ENCODE peak calls at places on chromosomes 1 and 21, in four cellular contexts. G is CD8-positive, alpha-beta T cell; O is GM13977; U is fibroblast of the aortic adventitia. Y is an unnamed sample.

GRCh38 chr1:109928591-109929111 is 18.0 kb downstream of the CSF1 start:
- DNase-seq in O (no peak), G (no peak), U (peak), Y (peak)

GRCh38 chr1:28812669-28813468 is 899 bp downstream of the OPRD1 start:
- DNase-seq in O (no peak), U (no peak), G (no peak), Y (no peak)

GRCh38 chr1:229117664-229118300 is 153.1 kb upstream of the RAB4A start:
- DNase-seq in U (peak), G (no peak), O (no peak), Y (peak)

GRCh38 chr1:211331011-211331709 is 4.5 kb downstream of the TRAF5 start:
- DNase-seq in O (no peak), G (no peak), U (peak), Y (peak)

GRCh38 chr1:78676347-78676982 is 26.8 kb downstream of the IFI44 start:
- DNase-seq in U (peak), G (no peak), O (peak), Y (peak)

GRCh38 chr1:78388275-78388674 is 102.5 kb upstream of the PTGFR start:
- DNase-seq in G (no peak), O (no peak), U (no peak), Y (no peak)

GRCh38 chr21:25350056-25350455 is 257.2 kb downstream of the MRPL39 start:
- DNase-seq in U (peak), O (no peak), G (no peak), Y (peak)

GRCh38 chr1:166840309-166841302 is 1.3 kb downstream of the POGK start:
- DNase-seq in G (no peak), U (peak), O (no peak), Y (no peak)

GRCh38 chr21:31218830-31219608 is 125.0 kb downstream of the TIAM1 start:
- DNase-seq in G (no peak), U (peak), O (no peak), Y (peak)

GRCh38 chr1:44640178-44640865 is 34.0 kb downstream of the TMEM53 start:
- DNase-seq in O (no peak), U (no peak), G (no peak), Y (no peak)

GRCh38 chr21:42632771-42633690 is 20.4 kb upstream of the PDE9A start:
- DNase-seq in G (no peak), O (no peak), U (no peak), Y (no peak)

DNA sequence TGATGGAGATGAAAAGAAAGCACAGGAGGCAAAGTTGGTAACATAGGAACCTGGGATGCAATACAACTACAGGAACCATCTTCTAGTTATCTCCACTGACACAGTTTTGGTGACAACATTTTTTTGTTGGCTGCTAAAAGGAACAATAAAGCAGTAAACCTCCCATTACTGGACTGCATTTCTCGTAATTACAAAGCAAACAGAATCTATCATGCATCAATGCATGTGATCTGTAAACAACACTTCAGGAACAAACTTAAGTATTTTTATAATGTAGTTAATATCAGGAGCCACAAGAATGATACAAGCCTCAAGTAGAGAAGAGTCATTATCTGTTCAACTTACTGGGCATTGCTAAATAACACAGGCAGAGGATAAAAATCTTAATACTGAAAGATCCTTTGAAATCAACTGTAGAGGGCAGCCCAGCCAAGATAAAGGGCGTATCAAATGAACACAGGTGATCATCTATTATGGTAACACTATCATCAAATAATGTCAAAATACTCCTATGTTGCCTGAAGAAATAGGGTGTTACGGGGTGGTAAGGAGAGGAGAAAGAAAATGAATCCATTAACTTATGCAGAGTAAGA is 193.3 kb downstream of the EIF4G3 start:
- DNase-seq in U (no peak), G (no peak), O (no peak), Y (no peak)
- TF ChIP-seq CTCF in U (no peak), G (no peak), O (no peak), Y (no peak)

GRCh38 chr1:67144696-67145095 is 9.9 kb upstream of the C1orf141 start:
- DNase-seq in O (peak), G (no peak), U (no peak), Y (no peak)
- TF ChIP-seq CTCF in O (peak), G (peak), U (peak), Y (peak)

DNA sequence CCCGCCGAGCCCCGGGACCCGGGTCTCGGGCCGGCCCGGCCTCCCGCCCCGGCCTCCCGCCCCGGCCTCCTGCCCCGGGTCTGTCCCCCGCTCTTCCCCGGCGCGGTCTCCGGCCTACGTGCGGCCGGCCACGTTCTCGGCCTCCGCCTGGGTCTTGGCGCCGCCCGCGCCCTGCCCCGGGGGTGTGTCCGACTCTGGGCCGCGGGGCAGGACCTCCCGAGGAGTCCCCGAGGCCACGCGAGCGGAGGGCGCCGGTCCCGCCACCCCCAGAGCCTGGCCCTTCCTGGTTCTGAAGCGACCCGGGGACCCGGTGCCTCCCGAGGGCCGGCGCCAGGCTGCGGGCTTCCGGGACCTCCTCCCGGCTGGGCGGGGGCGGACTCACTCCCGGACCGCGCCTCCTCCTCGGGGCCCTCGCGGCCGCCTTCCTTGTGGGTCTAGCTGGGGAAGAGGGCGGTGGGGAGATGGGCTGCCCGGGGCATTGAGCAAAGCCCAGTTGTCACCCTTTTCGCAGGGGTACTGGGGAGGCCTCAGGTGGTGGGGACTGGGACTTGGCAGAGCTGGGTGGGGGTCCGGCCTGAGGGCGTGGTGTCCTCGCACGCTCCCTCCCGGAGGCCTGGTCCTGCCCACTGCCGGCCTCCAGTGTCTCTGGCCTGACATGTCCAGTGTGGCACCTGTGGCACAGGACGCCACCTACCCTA is 558 bp downstream of the PFKL start:
- DNase-seq in G (no peak), O (peak), U (peak), Y (peak)
- TF ChIP-seq CTCF in G (no peak), O (no peak), U (no peak), Y (no peak)

GRCh38 chr1:165834881-165835280 is 7.5 kb downstream of the UCK2 start:
- DNase-seq in U (no peak), O (no peak), G (no peak), Y (no peak)
- TF ChIP-seq CTCF in U (no peak), O (no peak), G (no peak), Y (no peak)

GRCh38 chr1:11648039-11648438 is 6.2 kb downstream of the FBXO2 start:
- DNase-seq in U (peak), G (no peak), O (no peak), Y (no peak)

GRCh38 chr1:11648732-11649158 is 5.5 kb downstream of the FBXO2 start:
- DNase-seq in G (peak), O (no peak), U (no peak), Y (no peak)

GRCh38 chr1:11646317-11646716 is 7.9 kb downstream of the FBXO2 start:
- DNase-seq in O (no peak), G (no peak), U (no peak), Y (no peak)

GRCh38 chr1:11645670-11646265 is 8.5 kb downstream of the FBXO2 start:
- DNase-seq in O (peak), U (peak), G (peak), Y (peak)

DNA sequence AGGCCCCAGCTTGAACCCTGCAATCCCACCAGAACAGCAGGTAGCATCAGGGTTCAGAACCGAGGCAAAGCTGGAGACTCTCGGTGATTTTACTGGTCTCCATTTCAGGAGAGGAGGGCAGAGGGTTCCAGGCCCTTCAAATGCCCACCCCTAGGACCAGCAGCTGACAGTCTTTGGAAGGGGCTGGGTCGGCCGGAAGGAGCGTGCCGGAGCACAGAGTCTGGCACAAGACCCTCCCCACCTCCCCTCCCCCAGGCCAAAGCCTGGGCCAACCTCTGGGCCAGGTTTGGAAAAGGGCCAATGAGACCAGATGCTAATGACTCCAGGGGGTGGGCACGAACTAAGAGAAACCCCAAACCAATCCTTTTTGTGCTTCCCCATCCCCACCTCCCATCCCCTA is 6.9 kb downstream of the FBXO2 start:
- DNase-seq in G (no peak), U (no peak), O (no peak), Y (no peak)
- TF ChIP-seq CTCF in G (no peak), U (no peak), O (no peak), Y (no peak)

GRCh38 chr1:206590025-206590834 is 22.0 kb downstream of the EIF2D start:
- DNase-seq in G (no peak), O (peak), U (peak), Y (peak)
- TF ChIP-seq CTCF in G (peak), O (peak), U (peak), Y (peak)

GRCh38 chr21:29152936-29153335 is 22.5 kb downstream of the MAP3K7CL start:
- DNase-seq in U (no peak), O (no peak), G (no peak), Y (peak)

GRCh38 chr21:29155933-29156260 is 25.5 kb downstream of the MAP3K7CL start:
- DNase-seq in G (no peak), U (no peak), O (no peak), Y (no peak)

GRCh38 chr21:29154270-29154669 is 23.8 kb downstream of the MAP3K7CL start:
- DNase-seq in O (no peak), G (no peak), U (no peak), Y (no peak)

GRCh38 chr21:29157084-29157483 is 26.6 kb downstream of the MAP3K7CL start:
- DNase-seq in U (no peak), G (no peak), O (no peak), Y (no peak)

GRCh38 chr21:29155118-29155932 is 24.9 kb downstream of the MAP3K7CL start:
- DNase-seq in U (peak), G (no peak), O (no peak), Y (peak)
- TF ChIP-seq CTCF in U (peak), G (no peak), O (no peak), Y (no peak)